ENCODE peak calls at places on chromosomes 3 and 15, in six cellular contexts. Q, D, A, L, J and H are unnamed samples.

GRCh38 chr3:71512000-71512399 is 71.5 kb downstream of the FOXP1 start:
- DNase-seq in J (peak; percentile 57), A (no peak), L (peak; percentile 35), D (no peak), Q (no peak), H (no peak)

GRCh38 chr3:105798381-105798934 is 70.4 kb downstream of the CBLB start:
- DNase-seq in J (no peak), Q (no peak), A (no peak), L (no peak), D (no peak), H (no peak)

GRCh38 chr3:54653456-54654195 is 274.2 kb downstream of the LRTM1 start:
- DNase-seq in L (no peak), J (no peak), A (no peak), Q (no peak), D (no peak), H (no peak)

GRCh38 chr15:90413411-90414379 is 25.7 kb downstream of the IQGAP1 start:
- DNase-seq in L (no peak), A (no peak), Q (no peak), J (no peak), D (no peak), H (peak; percentile 78)

GRCh38 chr3:187909871-187910270 is 164.6 kb upstream of the BCL6 start:
- DNase-seq in L (no peak), D (no peak), Q (no peak), A (no peak), J (no peak), H (no peak)

GRCh38 chr3:101873619-101874018 is 24.3 kb downstream of the NFKBIZ start:
- DNase-seq in L (no peak), A (no peak), Q (no peak), J (no peak), D (peak; percentile 47), H (no peak)

GRCh38 chr15:90234519-90234988 is 545 bp downstream of the GDPGP1 start:
- DNase-seq in A (no peak), D (no peak), L (no peak), Q (no peak), J (no peak), H (no peak)

GRCh38 chr3:37504583-37505357 is 330.4 kb upstream of the LRRFIP2 start:
- DNase-seq in D (no peak), A (no peak), J (no peak), Q (no peak), L (no peak), H (no peak)

GRCh38 chr3:190534986-190535385 is 21.1 kb downstream of the IL1RAP start:
- DNase-seq in D (no peak), A (no peak), J (no peak), L (no peak), Q (no peak), H (no peak)

GRCh38 chr3:130950124-130950523 is 56.2 kb downstream of the ATP2C1 start:
- DNase-seq in J (no peak), A (no peak), D (no peak), L (no peak), Q (no peak), H (no peak)

GRCh38 chr3:43257850-43258249 is 28.5 kb upstream of the SNRK start:
- DNase-seq in J (no peak), D (no peak), L (no peak), Q (no peak), A (no peak), H (no peak)

GRCh38 chr15:95409924-95410323 is 920.6 kb upstream of the NR2F2 start:
- DNase-seq in Q (no peak), J (no peak), D (no peak), A (no peak), L (no peak), H (no peak)

GRCh38 chr3:184196536-184196935 is 10.5 kb downstream of the ABCF3 start:
- DNase-seq in L (no peak), D (no peak), J (no peak), Q (no peak), A (no peak), H (no peak)

GRCh38 chr3:43512749-43513404 is 108.9 kb downstream of the ANO10 start:
- DNase-seq in A (no peak), J (no peak), D (no peak), L (no peak), Q (no peak), H (peak; percentile 73)

GRCh38 chr15:59165726-59166125 is 40.9 kb upstream of the LDHAL6B start:
- DNase-seq in J (no peak), L (no peak), Q (no peak), A (peak; percentile 77), D (no peak), H (no peak)

GRCh38 chr15:92808611-92809063 is 91.5 kb upstream of the CHD2 start:
- DNase-seq in Q (no peak), A (no peak), D (no peak), L (no peak), J (peak; percentile 66), H (peak; percentile 20)

GRCh38 chr15:36468746-36469145 is 110.7 kb upstream of the CDIN1 start:
- DNase-seq in D (peak; percentile 100), J (peak; percentile 23), A (no peak), L (no peak), Q (no peak), H (peak; percentile 9)

GRCh38 chr15:91156175-91156726 is 56.2 kb downstream of the SV2B start:
- DNase-seq in D (no peak), J (no peak), Q (no peak), L (no peak), A (no peak), H (no peak)

GRCh38 chr3:188280627-188281026 is 126.7 kb downstream of the LPP start:
- DNase-seq in J (no peak), L (no peak), D (no peak), Q (no peak), A (no peak), H (no peak)

GRCh38 chr3:127646501-127647046 is 17.6 kb downstream of the PODXL2 start:
- DNase-seq in A (no peak), D (no peak), L (no peak), Q (no peak), J (no peak), H (no peak)

GRCh38 chr15:22227961-22228762 is 147.8 kb downstream of the OR4M2 start:
- DNase-seq in D (no peak), J (no peak), L (no peak), A (no peak), Q (no peak), H (no peak)

GRCh38 chr3:120791958-120792357 is 49.4 kb downstream of the GTF2E1 start:
- DNase-seq in J (no peak), L (no peak), A (no peak), D (peak; percentile 29), Q (peak; percentile 5), H (peak; percentile 61)

GRCh38 chr3:126450744-126451143 is 24.9 kb downstream of the ZXDC start:
- DNase-seq in D (no peak), A (no peak), L (no peak), Q (no peak), J (peak; percentile 6), H (no peak)

GRCh38 chr3:452221-452620 is 255.7 kb downstream of the CHL1 start:
- DNase-seq in L (no peak), A (no peak), J (no peak), Q (no peak), D (no peak), H (no peak)

GRCh38 chr3:134473868-134474546 is 11.8 kb downstream of the ANAPC13 start:
- DNase-seq in A (peak; percentile 86), L (peak; percentile 64), J (peak; percentile 91), Q (peak; percentile 18), D (peak; percentile 66), H (peak; percentile 84)

GRCh38 chr15:77219846-77220245 is 148.9 kb upstream of the TSPAN3 start:
- DNase-seq in A (no peak), J (no peak), D (no peak), Q (no peak), L (no peak), H (no peak)

GRCh38 chr3:195256639-195257453 is 14.1 kb downstream of the XXYLT1 start:
- DNase-seq in J (peak; percentile 17), L (no peak), Q (no peak), D (no peak), A (no peak), H (no peak)

GRCh38 chr3:169764453-169765280 is at the start of gene TERC:
- DNase-seq in A (peak; percentile 90), Q (peak; percentile 83), D (peak; percentile 69), L (peak; percentile 91), J (peak; percentile 93), H (peak; percentile 86)

GRCh38 chr3:169760479-169760878 is 4.4 kb downstream of the TERC start:
- DNase-seq in L (no peak), D (no peak), J (no peak), Q (no peak), A (no peak), H (peak; percentile 80)

GRCh38 chr3:169759256-169759655 is 5.6 kb downstream of the TERC start:
- DNase-seq in A (no peak), Q (no peak), L (no peak), J (no peak), D (no peak), H (peak; percentile 43)

GRCh38 chr3:169765281-169765624 is 393 bp upstream of the TERC start:
- DNase-seq in A (no peak), J (no peak), Q (no peak), L (no peak), D (no peak), H (no peak)

DNA sequence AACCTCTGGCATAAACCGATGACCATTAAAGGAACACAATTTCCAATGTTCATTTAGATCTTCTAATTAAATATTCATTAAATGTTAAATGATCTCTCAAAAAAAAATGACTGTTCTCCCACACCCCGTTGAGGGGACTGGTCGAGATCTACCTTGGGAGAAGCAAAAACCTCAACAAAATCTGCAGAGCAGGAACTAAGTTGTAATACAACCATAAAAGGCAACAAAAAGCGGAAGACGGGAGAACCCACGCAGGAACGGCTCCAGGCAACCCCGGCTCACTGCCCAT is 752 bp downstream of the TERC start:
- DNase-seq in D (no peak), L (no peak), J (no peak), Q (no peak), A (no peak), H (no peak)
- H3K27ac ChIP-seq in D (peak overlapping the region; percentile 88), L (peak overlapping the region; percentile 95), J (peak overlapping the region; percentile 90), Q (peak overlapping the region; percentile 95), A (peak overlapping the region; percentile 97), H (peak overlapping the region; percentile 75)

DNA sequence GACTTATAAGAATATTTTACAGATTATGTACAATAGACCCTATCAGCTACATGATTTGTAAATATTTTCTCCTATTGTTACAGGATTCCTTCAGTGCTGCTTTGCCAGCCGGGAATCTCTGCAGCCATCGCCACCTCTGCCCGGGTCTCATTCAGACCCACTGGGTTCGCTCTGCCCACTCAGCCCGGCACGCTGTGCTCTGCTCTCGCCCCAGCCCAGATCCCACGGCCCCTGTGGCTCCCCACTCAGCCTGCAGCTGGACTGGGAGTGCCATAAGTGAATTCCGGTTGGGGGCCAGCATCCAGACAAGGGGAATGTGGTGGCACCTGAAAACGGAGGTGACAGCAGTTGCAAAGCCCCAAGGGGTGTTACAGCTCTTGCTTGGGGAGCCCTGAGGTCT is 71.8 kb downstream of the NPAP1 start:
- DNase-seq in Q (no peak), A (no peak), D (no peak), J (no peak), L (no peak), H (no peak)
- TF ChIP-seq CTCF in Q (no peak), A (no peak), D (no peak), J (no peak), L (no peak), H (no peak)

GRCh38 chr3:21174461-21174860 is 576.5 kb downstream of the ZNF385D start:
- DNase-seq in L (no peak), A (no peak), D (no peak), J (no peak), Q (no peak), H (no peak)
- H3K27ac ChIP-seq in L (no peak overlapping the region), A (no peak overlapping the region), D (no peak overlapping the region), J (no peak overlapping the region), Q (no peak overlapping the region), H (no peak overlapping the region)

GRCh38 chr3:49020335-49021212 is 1.3 kb upstream of the NDUFAF3 start:
- DNase-seq in Q (no peak), A (no peak), D (no peak), J (peak; percentile 57), L (no peak), H (no peak)
- TF ChIP-seq CTCF in Q (no peak), A (no peak), D (no peak), J (no peak), L (no peak), H (peak; percentile 4)